ENCODE peak calls at places on chromosome 11, in four cellular contexts. One of them, this sample, is unnamed.

GRCh38 chr11:97833412-97833811 is 1187.3 kb upstream of the CNTN5 start:
- DNase-seq in GM23338: no peak
- DNase-seq in GM23248: no peak
- DNase-seq in CD4-positive, alpha-beta memory T cell: no peak
- DNase-seq in this sample: no peak

GRCh38 chr11:69465236-69466000 is 16.0 kb upstream of the LINC01488 start:
- DNase-seq in GM23338: no peak
- DNase-seq in CD4-positive, alpha-beta memory T cell: no peak
- DNase-seq in GM23248: no peak
- DNase-seq in this sample: no peak

GRCh38 chr11:110286298-110287040 is 9.9 kb downstream of the RDX start:
- DNase-seq in GM23248: no peak
- DNase-seq in GM23338: no peak
- DNase-seq in CD4-positive, alpha-beta memory T cell: no peak
- DNase-seq in this sample: no peak

GRCh38 chr11:45390407-45390806 is 104.3 kb upstream of the SYT13 start:
- DNase-seq in GM23338: no peak
- DNase-seq in GM23248: peak; percentile 40
- DNase-seq in CD4-positive, alpha-beta memory T cell: no peak
- DNase-seq in this sample: no peak

GRCh38 chr11:68545796-68546195 is 85.2 kb downstream of the PPP6R3 start:
- DNase-seq in GM23338: no peak
- DNase-seq in CD4-positive, alpha-beta memory T cell: no peak
- DNase-seq in GM23248: no peak
- DNase-seq in this sample: no peak

GRCh38 chr11:57479925-57480324 is 19.6 kb downstream of the RTN4RL2 start:
- DNase-seq in GM23248: no peak
- DNase-seq in GM23338: peak; percentile 57
- DNase-seq in CD4-positive, alpha-beta memory T cell: no peak
- DNase-seq in this sample: no peak

GRCh38 chr11:6578134-6578533 is 25.3 kb downstream of the RRP8 start:
- DNase-seq in GM23248: no peak
- DNase-seq in CD4-positive, alpha-beta memory T cell: no peak
- DNase-seq in GM23338: no peak
- DNase-seq in this sample: no peak

GRCh38 chr11:56967726-56968125 is 21.0 kb upstream of the OR5AK2 start:
- DNase-seq in CD4-positive, alpha-beta memory T cell: no peak
- DNase-seq in GM23248: no peak
- DNase-seq in GM23338: no peak
- DNase-seq in this sample: no peak

GRCh38 chr11:61018059-61018458 is 46.6 kb downstream of the CD6 start:
- DNase-seq in GM23338: no peak
- DNase-seq in CD4-positive, alpha-beta memory T cell: no peak
- DNase-seq in GM23248: no peak
- DNase-seq in this sample: no peak

GRCh38 chr11:117289795-117290194 is 1.4 kb upstream of the BACE1-AS start:
- DNase-seq in CD4-positive, alpha-beta memory T cell: no peak
- DNase-seq in GM23248: no peak
- DNase-seq in GM23338: no peak
- DNase-seq in this sample: no peak

GRCh38 chr11:27648840-27649239 is 51.4 kb downstream of the BDNF start:
- DNase-seq in GM23248: peak; percentile 26
- DNase-seq in GM23338: no peak
- DNase-seq in CD4-positive, alpha-beta memory T cell: no peak
- DNase-seq in this sample: no peak

GRCh38 chr11:120432056-120433018 is 79.2 kb upstream of the GRIK4 start:
- DNase-seq in CD4-positive, alpha-beta memory T cell: no peak
- DNase-seq in GM23338: no peak
- DNase-seq in GM23248: peak; percentile 97
- DNase-seq in this sample: no peak

GRCh38 chr11:129815596-129816461 is at the start of gene TMEM45B:
- DNase-seq in GM23338: peak; percentile 67
- DNase-seq in GM23248: no peak
- DNase-seq in CD4-positive, alpha-beta memory T cell: peak; percentile 34
- DNase-seq in this sample: peak; percentile 3

GRCh38 chr11:93547028-93547427 is 3.8 kb upstream of the SMCO4 start:
- DNase-seq in GM23338: no peak
- DNase-seq in GM23248: no peak
- DNase-seq in CD4-positive, alpha-beta memory T cell: no peak
- DNase-seq in this sample: no peak

GRCh38 chr11:93842461-93842860 is 8.0 kb downstream of the VSTM5 start:
- DNase-seq in GM23338: no peak
- DNase-seq in CD4-positive, alpha-beta memory T cell: no peak
- DNase-seq in GM23248: peak; percentile 86
- DNase-seq in this sample: no peak

GRCh38 chr11:95364324-95365295 is 133.6 kb upstream of the SESN3 start:
- DNase-seq in GM23338: no peak
- DNase-seq in CD4-positive, alpha-beta memory T cell: no peak
- DNase-seq in GM23248: peak; percentile 16
- DNase-seq in this sample: no peak

GRCh38 chr11:2737226-2737590 is 37.4 kb upstream of the KCNQ1OT1 start:
- DNase-seq in GM23338: no peak
- DNase-seq in CD4-positive, alpha-beta memory T cell: no peak
- DNase-seq in GM23248: no peak
- DNase-seq in this sample: no peak

GRCh38 chr11:7905961-7906429 is 25.1 kb downstream of the OR10A6 start:
- DNase-seq in CD4-positive, alpha-beta memory T cell: no peak
- DNase-seq in GM23338: peak; percentile 70
- DNase-seq in GM23248: peak; percentile 30
- DNase-seq in this sample: peak; percentile 45

GRCh38 chr11:2088284-2088683 is 50.9 kb downstream of the IGF2 start:
- DNase-seq in GM23338: no peak
- DNase-seq in GM23248: no peak
- DNase-seq in CD4-positive, alpha-beta memory T cell: no peak
- DNase-seq in this sample: no peak

GRCh38 chr11:69211540-69212120 is 55.9 kb downstream of the SMIM38 start:
- DNase-seq in CD4-positive, alpha-beta memory T cell: no peak
- DNase-seq in GM23248: no peak
- DNase-seq in GM23338: no peak
- DNase-seq in this sample: no peak

GRCh38 chr11:17477361-17477760 is 716 bp upstream of the ABCC8 start:
- DNase-seq in GM23248: no peak
- DNase-seq in GM23338: no peak
- DNase-seq in CD4-positive, alpha-beta memory T cell: no peak
- DNase-seq in this sample: peak; percentile 11

GRCh38 chr11:44634401-44635281 is 69.2 kb downstream of the CD82 start:
- DNase-seq in CD4-positive, alpha-beta memory T cell: no peak
- DNase-seq in GM23338: peak; percentile 84
- DNase-seq in GM23248: peak; percentile 82
- DNase-seq in this sample: no peak

GRCh38 chr11:87454246-87454645 is 416.5 kb downstream of the TMEM135 start:
- DNase-seq in GM23248: peak; percentile 19
- DNase-seq in CD4-positive, alpha-beta memory T cell: no peak
- DNase-seq in GM23338: no peak
- DNase-seq in this sample: no peak